ENCODE peak calls at places on chromosomes 5 and 9, in ten cellular contexts. One of them, this sample, is unnamed.

GRCh38 chr5:138706655-138707480 is 46.4 kb upstream of the CTNNA1 start:
- DNase-seq in aorta: peak; percentile 72
- DNase-seq in upper lobe of right lung: no peak
- DNase-seq in psoas muscle: no peak
- DNase-seq in PC-3: peak; percentile 52
- DNase-seq in iPS DF 6.9: no peak
- DNase-seq in left ventricle myocardium inferior: no peak
- DNase-seq in SK-N-SH: no peak
- DNase-seq in neural progenitor cell: no peak
- DNase-seq in CD4-positive, CD25-positive, alpha-beta regulatory T cell: no peak
- DNase-seq in this sample: no peak

GRCh38 chr5:71817891-71818290 is 98.8 kb downstream of the CARTPT start:
- DNase-seq in CD4-positive, CD25-positive, alpha-beta regulatory T cell: no peak
- DNase-seq in SK-N-SH: no peak
- DNase-seq in left ventricle myocardium inferior: no peak
- DNase-seq in upper lobe of right lung: no peak
- DNase-seq in psoas muscle: no peak
- DNase-seq in PC-3: no peak
- DNase-seq in neural progenitor cell: no peak
- DNase-seq in iPS DF 6.9: no peak
- DNase-seq in aorta: no peak
- DNase-seq in this sample: no peak

GRCh38 chr9:94812343-94812742 is 85.8 kb downstream of the AOPEP start:
- DNase-seq in iPS DF 6.9: no peak
- DNase-seq in SK-N-SH: no peak
- DNase-seq in upper lobe of right lung: no peak
- DNase-seq in aorta: no peak
- DNase-seq in PC-3: peak; percentile 71
- DNase-seq in psoas muscle: no peak
- DNase-seq in CD4-positive, CD25-positive, alpha-beta regulatory T cell: no peak
- DNase-seq in left ventricle myocardium inferior: no peak
- DNase-seq in neural progenitor cell: no peak
- DNase-seq in this sample: no peak

GRCh38 chr5:89457411-89458329 is 574.7 kb upstream of the MEF2C start:
- DNase-seq in neural progenitor cell: no peak
- DNase-seq in upper lobe of right lung: no peak
- DNase-seq in CD4-positive, CD25-positive, alpha-beta regulatory T cell: no peak
- DNase-seq in aorta: peak; percentile 79
- DNase-seq in SK-N-SH: no peak
- DNase-seq in iPS DF 6.9: no peak
- DNase-seq in PC-3: peak; percentile 90
- DNase-seq in left ventricle myocardium inferior: peak; percentile 51
- DNase-seq in psoas muscle: peak; percentile 56
- DNase-seq in this sample: no peak

GRCh38 chr9:38274746-38275250 is 117.7 kb upstream of the ALDH1B1 start:
- DNase-seq in neural progenitor cell: no peak
- DNase-seq in psoas muscle: no peak
- DNase-seq in aorta: no peak
- DNase-seq in CD4-positive, CD25-positive, alpha-beta regulatory T cell: no peak
- DNase-seq in PC-3: no peak
- DNase-seq in SK-N-SH: no peak
- DNase-seq in left ventricle myocardium inferior: no peak
- DNase-seq in iPS DF 6.9: no peak
- DNase-seq in upper lobe of right lung: no peak
- DNase-seq in this sample: no peak

GRCh38 chr5:121350493-121350892 is 501.2 kb upstream of the FTMT start:
- DNase-seq in upper lobe of right lung: no peak
- DNase-seq in left ventricle myocardium inferior: no peak
- DNase-seq in aorta: no peak
- DNase-seq in psoas muscle: no peak
- DNase-seq in SK-N-SH: no peak
- DNase-seq in CD4-positive, CD25-positive, alpha-beta regulatory T cell: no peak
- DNase-seq in iPS DF 6.9: no peak
- DNase-seq in neural progenitor cell: no peak
- DNase-seq in PC-3: peak; percentile 47
- DNase-seq in this sample: no peak

GRCh38 chr9:5113523-5113922 is 71.9 kb downstream of the INSL6 start:
- DNase-seq in upper lobe of right lung: no peak
- DNase-seq in iPS DF 6.9: no peak
- DNase-seq in CD4-positive, CD25-positive, alpha-beta regulatory T cell: no peak
- DNase-seq in SK-N-SH: peak; percentile 10
- DNase-seq in psoas muscle: no peak
- DNase-seq in PC-3: no peak
- DNase-seq in aorta: no peak
- DNase-seq in neural progenitor cell: no peak
- DNase-seq in left ventricle myocardium inferior: no peak
- DNase-seq in this sample: no peak

GRCh38 chr9:36725777-36726356 is 153.2 kb downstream of the MELK start:
- DNase-seq in left ventricle myocardium inferior: no peak
- DNase-seq in SK-N-SH: no peak
- DNase-seq in psoas muscle: no peak
- DNase-seq in aorta: no peak
- DNase-seq in PC-3: no peak
- DNase-seq in neural progenitor cell: peak; percentile 57
- DNase-seq in upper lobe of right lung: no peak
- DNase-seq in iPS DF 6.9: peak; percentile 27
- DNase-seq in CD4-positive, CD25-positive, alpha-beta regulatory T cell: no peak
- DNase-seq in this sample: no peak

GRCh38 chr9:129626079-129626943 is at the start of gene NTMT1:
- DNase-seq in upper lobe of right lung: peak; percentile 94
- DNase-seq in CD4-positive, CD25-positive, alpha-beta regulatory T cell: peak; percentile 90
- DNase-seq in iPS DF 6.9: no peak
- DNase-seq in aorta: peak; percentile 91
- DNase-seq in PC-3: peak; percentile 64
- DNase-seq in psoas muscle: peak; percentile 87
- DNase-seq in neural progenitor cell: peak; percentile 92
- DNase-seq in SK-N-SH: peak; percentile 95
- DNase-seq in left ventricle myocardium inferior: peak; percentile 87
- DNase-seq in this sample: peak; percentile 84

GRCh38 chr9:121770415-121771273 is 119.2 kb downstream of the DAB2IP start:
- DNase-seq in PC-3: no peak
- DNase-seq in left ventricle myocardium inferior: no peak
- DNase-seq in iPS DF 6.9: no peak
- DNase-seq in CD4-positive, CD25-positive, alpha-beta regulatory T cell: no peak
- DNase-seq in neural progenitor cell: no peak
- DNase-seq in upper lobe of right lung: no peak
- DNase-seq in SK-N-SH: no peak
- DNase-seq in aorta: peak; percentile 42
- DNase-seq in psoas muscle: peak; percentile 7
- DNase-seq in this sample: no peak

GRCh38 chr5:59829389-59829788 is 64.1 kb downstream of the PDE4D start:
- DNase-seq in SK-N-SH: no peak
- DNase-seq in CD4-positive, CD25-positive, alpha-beta regulatory T cell: no peak
- DNase-seq in upper lobe of right lung: no peak
- DNase-seq in neural progenitor cell: no peak
- DNase-seq in iPS DF 6.9: no peak
- DNase-seq in aorta: no peak
- DNase-seq in PC-3: no peak
- DNase-seq in psoas muscle: no peak
- DNase-seq in left ventricle myocardium inferior: no peak
- DNase-seq in this sample: no peak

GRCh38 chr9:98281281-98281680 is 25.8 kb upstream of the TBC1D2 start:
- DNase-seq in PC-3: no peak
- DNase-seq in left ventricle myocardium inferior: no peak
- DNase-seq in SK-N-SH: no peak
- DNase-seq in psoas muscle: no peak
- DNase-seq in CD4-positive, CD25-positive, alpha-beta regulatory T cell: no peak
- DNase-seq in upper lobe of right lung: no peak
- DNase-seq in neural progenitor cell: no peak
- DNase-seq in aorta: no peak
- DNase-seq in iPS DF 6.9: no peak
- DNase-seq in this sample: no peak
- H3K27me3 ChIP-seq in PC-3: peaks cover 27% of the 10 kb centered on the region
- H3K27me3 ChIP-seq in left ventricle myocardium inferior: peaks cover 90% of the 10 kb centered on the region
- H3K27me3 ChIP-seq in SK-N-SH: peaks cover 43% of the 10 kb centered on the region
- H3K27me3 ChIP-seq in psoas muscle: no peaks in the 10 kb centered on the region
- H3K27me3 ChIP-seq in CD4-positive, CD25-positive, alpha-beta regulatory T cell: peaks cover 2% of the 10 kb centered on the region
- H3K27me3 ChIP-seq in upper lobe of right lung: peaks cover 5% of the 10 kb centered on the region
- H3K27me3 ChIP-seq in neural progenitor cell: peaks cover 5% of the 10 kb centered on the region
- H3K27me3 ChIP-seq in aorta: no peaks in the 10 kb centered on the region
- H3K27me3 ChIP-seq in iPS DF 6.9: no peaks in the 10 kb centered on the region
- H3K27me3 ChIP-seq in this sample: no peaks in the 10 kb centered on the region

GRCh38 chr9:104969116-104969515 is 41.2 kb upstream of the ABCA1 start:
- DNase-seq in PC-3: no peak
- DNase-seq in psoas muscle: peak; percentile 23
- DNase-seq in iPS DF 6.9: no peak
- DNase-seq in upper lobe of right lung: no peak
- DNase-seq in CD4-positive, CD25-positive, alpha-beta regulatory T cell: no peak
- DNase-seq in left ventricle myocardium inferior: no peak
- DNase-seq in neural progenitor cell: peak; percentile 53
- DNase-seq in SK-N-SH: no peak
- DNase-seq in aorta: no peak
- DNase-seq in this sample: no peak
- H3K4me3 ChIP-seq in PC-3: no peak overlapping the region
- H3K4me3 ChIP-seq in psoas muscle: peak overlapping the region; percentile 94
- H3K4me3 ChIP-seq in iPS DF 6.9: no peak overlapping the region
- H3K4me3 ChIP-seq in upper lobe of right lung: peak overlapping the region; percentile 67
- H3K4me3 ChIP-seq in CD4-positive, CD25-positive, alpha-beta regulatory T cell: peak overlapping the region; percentile 71
- H3K4me3 ChIP-seq in left ventricle myocardium inferior: peak overlapping the region; percentile 85
- H3K4me3 ChIP-seq in neural progenitor cell: peak overlapping the region; percentile 84
- H3K4me3 ChIP-seq in SK-N-SH: no peak overlapping the region
- H3K4me3 ChIP-seq in aorta: no peak overlapping the region
- H3K4me3 ChIP-seq in this sample: no peak overlapping the region

GRCh38 chr5:156595132-156595787 is 254.8 kb upstream of the PPP1R2B start:
- DNase-seq in upper lobe of right lung: no peak
- DNase-seq in left ventricle myocardium inferior: peak; percentile 66
- DNase-seq in CD4-positive, CD25-positive, alpha-beta regulatory T cell: no peak
- DNase-seq in PC-3: no peak
- DNase-seq in SK-N-SH: no peak
- DNase-seq in neural progenitor cell: no peak
- DNase-seq in iPS DF 6.9: no peak
- DNase-seq in aorta: no peak
- DNase-seq in psoas muscle: peak; percentile 55
- DNase-seq in this sample: no peak

GRCh38 chr5:156589859-156590216 is 260.3 kb upstream of the PPP1R2B start:
- DNase-seq in PC-3: no peak
- DNase-seq in neural progenitor cell: no peak
- DNase-seq in left ventricle myocardium inferior: no peak
- DNase-seq in CD4-positive, CD25-positive, alpha-beta regulatory T cell: no peak
- DNase-seq in SK-N-SH: no peak
- DNase-seq in aorta: no peak
- DNase-seq in iPS DF 6.9: no peak
- DNase-seq in upper lobe of right lung: no peak
- DNase-seq in psoas muscle: no peak
- DNase-seq in this sample: no peak

GRCh38 chr5:156594406-156594805 is 255.7 kb upstream of the PPP1R2B start:
- DNase-seq in PC-3: no peak
- DNase-seq in neural progenitor cell: no peak
- DNase-seq in upper lobe of right lung: no peak
- DNase-seq in SK-N-SH: no peak
- DNase-seq in aorta: no peak
- DNase-seq in CD4-positive, CD25-positive, alpha-beta regulatory T cell: no peak
- DNase-seq in iPS DF 6.9: no peak
- DNase-seq in psoas muscle: no peak
- DNase-seq in left ventricle myocardium inferior: no peak
- DNase-seq in this sample: no peak

GRCh38 chr5:156597276-156597675 is 252.8 kb upstream of the PPP1R2B start:
- DNase-seq in left ventricle myocardium inferior: no peak
- DNase-seq in upper lobe of right lung: no peak
- DNase-seq in CD4-positive, CD25-positive, alpha-beta regulatory T cell: no peak
- DNase-seq in SK-N-SH: no peak
- DNase-seq in PC-3: no peak
- DNase-seq in iPS DF 6.9: no peak
- DNase-seq in neural progenitor cell: no peak
- DNase-seq in psoas muscle: no peak
- DNase-seq in aorta: no peak
- DNase-seq in this sample: no peak

DNA sequence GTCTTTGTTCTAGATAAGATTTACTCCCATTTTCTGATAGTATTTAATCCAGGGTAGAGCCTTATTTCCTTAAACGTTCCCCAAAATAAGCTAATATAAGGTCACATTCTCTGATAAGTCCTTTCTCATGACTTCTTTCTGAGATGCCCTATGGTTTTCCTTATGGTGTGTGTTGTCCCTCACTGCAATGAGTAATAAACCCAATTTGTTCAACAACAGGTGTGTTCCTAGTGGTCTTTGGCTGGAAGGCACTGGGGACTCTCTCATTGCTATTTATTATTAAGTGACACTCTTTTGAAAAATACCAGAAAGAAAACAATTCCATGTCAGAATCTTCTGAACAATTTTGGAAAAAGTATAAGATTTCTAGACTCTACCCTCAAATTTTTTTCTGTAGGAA is 256.5 kb upstream of the PPP1R2B start:
- DNase-seq in CD4-positive, CD25-positive, alpha-beta regulatory T cell: no peak
- DNase-seq in left ventricle myocardium inferior: no peak
- DNase-seq in upper lobe of right lung: no peak
- DNase-seq in aorta: no peak
- DNase-seq in psoas muscle: no peak
- DNase-seq in SK-N-SH: no peak
- DNase-seq in PC-3: no peak
- DNase-seq in neural progenitor cell: no peak
- DNase-seq in iPS DF 6.9: no peak
- DNase-seq in this sample: no peak
- H3K27me3 ChIP-seq in CD4-positive, CD25-positive, alpha-beta regulatory T cell: peaks cover 2% of the 10 kb centered on the region
- H3K27me3 ChIP-seq in left ventricle myocardium inferior: no peaks in the 10 kb centered on the region
- H3K27me3 ChIP-seq in upper lobe of right lung: no peaks in the 10 kb centered on the region
- H3K27me3 ChIP-seq in aorta: no peaks in the 10 kb centered on the region
- H3K27me3 ChIP-seq in psoas muscle: no peaks in the 10 kb centered on the region
- H3K27me3 ChIP-seq in SK-N-SH: no peaks in the 10 kb centered on the region
- H3K27me3 ChIP-seq in PC-3: no peaks in the 10 kb centered on the region
- H3K27me3 ChIP-seq in neural progenitor cell: no peaks in the 10 kb centered on the region
- H3K27me3 ChIP-seq in iPS DF 6.9: no peaks in the 10 kb centered on the region
- H3K27me3 ChIP-seq in this sample: no peaks in the 10 kb centered on the region

GRCh38 chr9:35727676-35728040 is 4.3 kb downstream of the TLN1 start:
- DNase-seq in CD4-positive, CD25-positive, alpha-beta regulatory T cell: no peak
- DNase-seq in left ventricle myocardium inferior: no peak
- DNase-seq in SK-N-SH: no peak
- DNase-seq in aorta: peak; percentile 46
- DNase-seq in neural progenitor cell: no peak
- DNase-seq in PC-3: no peak
- DNase-seq in psoas muscle: no peak
- DNase-seq in iPS DF 6.9: no peak
- DNase-seq in upper lobe of right lung: no peak
- DNase-seq in this sample: no peak

GRCh38 chr9:35726876-35727438 is 5.0 kb downstream of the TLN1 start:
- DNase-seq in psoas muscle: no peak
- DNase-seq in left ventricle myocardium inferior: no peak
- DNase-seq in upper lobe of right lung: peak; percentile 75
- DNase-seq in PC-3: peak; percentile 21
- DNase-seq in iPS DF 6.9: no peak
- DNase-seq in SK-N-SH: no peak
- DNase-seq in aorta: peak; percentile 81
- DNase-seq in neural progenitor cell: no peak
- DNase-seq in CD4-positive, CD25-positive, alpha-beta regulatory T cell: peak; percentile 79
- DNase-seq in this sample: no peak

GRCh38 chr9:35723908-35724307 is 8.1 kb downstream of the TLN1 start:
- DNase-seq in iPS DF 6.9: no peak
- DNase-seq in SK-N-SH: no peak
- DNase-seq in CD4-positive, CD25-positive, alpha-beta regulatory T cell: no peak
- DNase-seq in left ventricle myocardium inferior: no peak
- DNase-seq in upper lobe of right lung: no peak
- DNase-seq in aorta: peak; percentile 38
- DNase-seq in psoas muscle: no peak
- DNase-seq in PC-3: no peak
- DNase-seq in neural progenitor cell: no peak
- DNase-seq in this sample: no peak

GRCh38 chr9:35723426-35723825 is 8.6 kb downstream of the TLN1 start:
- DNase-seq in iPS DF 6.9: no peak
- DNase-seq in aorta: no peak
- DNase-seq in CD4-positive, CD25-positive, alpha-beta regulatory T cell: no peak
- DNase-seq in left ventricle myocardium inferior: no peak
- DNase-seq in upper lobe of right lung: no peak
- DNase-seq in neural progenitor cell: no peak
- DNase-seq in SK-N-SH: no peak
- DNase-seq in psoas muscle: no peak
- DNase-seq in PC-3: no peak
- DNase-seq in this sample: no peak

GRCh38 chr9:35725362-35725761 is 6.6 kb downstream of the TLN1 start:
- DNase-seq in PC-3: no peak
- DNase-seq in upper lobe of right lung: no peak
- DNase-seq in aorta: peak; percentile 42
- DNase-seq in neural progenitor cell: no peak
- DNase-seq in iPS DF 6.9: no peak
- DNase-seq in left ventricle myocardium inferior: no peak
- DNase-seq in CD4-positive, CD25-positive, alpha-beta regulatory T cell: no peak
- DNase-seq in psoas muscle: no peak
- DNase-seq in SK-N-SH: no peak
- DNase-seq in this sample: no peak
- H3K4me3 ChIP-seq in PC-3: no peak overlapping the region
- H3K4me3 ChIP-seq in upper lobe of right lung: no peak overlapping the region
- H3K4me3 ChIP-seq in aorta: no peak overlapping the region
- H3K4me3 ChIP-seq in neural progenitor cell: no peak overlapping the region
- H3K4me3 ChIP-seq in iPS DF 6.9: no peak overlapping the region
- H3K4me3 ChIP-seq in left ventricle myocardium inferior: no peak overlapping the region
- H3K4me3 ChIP-seq in CD4-positive, CD25-positive, alpha-beta regulatory T cell: no peak overlapping the region
- H3K4me3 ChIP-seq in psoas muscle: no peak overlapping the region
- H3K4me3 ChIP-seq in SK-N-SH: no peak overlapping the region
- H3K4me3 ChIP-seq in this sample: no peak overlapping the region

This sample was measured in WERI-Rb-1.